ENCODE peak calls at places on chromosome 5, in four cellular contexts. One of them, this sample, is unnamed.
A peak's percentile ranks its signal among the peaks of the same experiment; 100 is the strongest.

GRCh38 chr5:87327998-87328397 is 60.3 kb downstream of the RASA1 start:
- DNase-seq in K562: no peak
- DNase-seq in A549: no peak
- DNase-seq in GM12878: no peak
- DNase-seq in this sample: no peak

GRCh38 chr5:567664-568060 is 43.4 kb upstream of the SLC9A3 start:
- DNase-seq in K562: no peak
- DNase-seq in A549: no peak
- DNase-seq in GM12878: no peak
- DNase-seq in this sample: no peak

GRCh38 chr5:35048910-35049309 is 1.2 kb upstream of the AGXT2 start:
- DNase-seq in K562: no peak
- DNase-seq in A549: no peak
- DNase-seq in GM12878: no peak
- DNase-seq in this sample: no peak

GRCh38 chr5:149550267-149550582 is 1.0 kb downstream of the CSNK1A1 start:
- DNase-seq in K562: no peak
- DNase-seq in A549: no peak
- DNase-seq in GM12878: no peak
- DNase-seq in this sample: no peak

GRCh38 chr5:1670342-1670741 is 129.3 kb downstream of the MRPL36 start:
- DNase-seq in K562: no peak
- DNase-seq in A549: no peak
- DNase-seq in GM12878: no peak
- DNase-seq in this sample: no peak

GRCh38 chr5:136191304-136192014 is 1.5 kb downstream of the SMIM32 start:
- DNase-seq in K562: no peak
- DNase-seq in A549: no peak
- DNase-seq in GM12878: no peak
- DNase-seq in this sample: peak; percentile 24

GRCh38 chr5:90056911-90057705 is 352.4 kb downstream of the CETN3 start:
- DNase-seq in A549: no peak
- DNase-seq in GM12878: no peak
- DNase-seq in K562: no peak
- DNase-seq in this sample: no peak

GRCh38 chr5:90434116-90434714 is 24.7 kb upstream of the CETN3 start:
- DNase-seq in A549: no peak
- DNase-seq in K562: peak; percentile 39
- DNase-seq in GM12878: no peak
- DNase-seq in this sample: peak; percentile 25

GRCh38 chr5:39447059-39447458 is 22.3 kb upstream of the DAB2 start:
- DNase-seq in GM12878: no peak
- DNase-seq in K562: no peak
- DNase-seq in A549: no peak
- DNase-seq in this sample: no peak

GRCh38 chr5:178548751-178549150 is 41.4 kb downstream of the COL23A1 start:
- DNase-seq in GM12878: no peak
- DNase-seq in A549: no peak
- DNase-seq in K562: no peak
- DNase-seq in this sample: no peak

GRCh38 chr5:172885594-172886340 is 51.7 kb downstream of the ERGIC1 start:
- DNase-seq in K562: no peak
- DNase-seq in GM12878: no peak
- DNase-seq in A549: no peak
- DNase-seq in this sample: no peak

GRCh38 chr5:114184006-114184405 is 177.9 kb upstream of the KCNN2 start:
- DNase-seq in K562: no peak
- DNase-seq in A549: no peak
- DNase-seq in GM12878: no peak
- DNase-seq in this sample: no peak

GRCh38 chr5:132019857-132020555 is 8.5 kb upstream of the ACSL6 start:
- DNase-seq in K562: no peak
- DNase-seq in A549: no peak
- DNase-seq in GM12878: peak; percentile 76
- DNase-seq in this sample: no peak

GRCh38 chr5:171310816-171311697 is 2.0 kb downstream of the TLX3 start:
- DNase-seq in A549: no peak
- DNase-seq in GM12878: no peak
- DNase-seq in K562: no peak
- DNase-seq in this sample: no peak

GRCh38 chr5:60852940-60853339 is 8.9 kb upstream of the ELOVL7 start:
- DNase-seq in A549: no peak
- DNase-seq in GM12878: no peak
- DNase-seq in K562: peak; percentile 29
- DNase-seq in this sample: no peak

GRCh38 chr5:151020304-151021031 is at the start of gene GPX3:
- DNase-seq in GM12878: no peak
- DNase-seq in K562: no peak
- DNase-seq in A549: peak; percentile 77
- DNase-seq in this sample: peak; percentile 92

GRCh38 chr5:130652178-130652577 is 512.9 kb downstream of the HINT1 start:
- DNase-seq in GM12878: no peak
- DNase-seq in A549: peak; percentile 14
- DNase-seq in K562: no peak
- DNase-seq in this sample: no peak

GRCh38 chr5:36575367-36575781 is 31.0 kb upstream of the SLC1A3 start:
- DNase-seq in A549: no peak
- DNase-seq in GM12878: no peak
- DNase-seq in K562: no peak
- DNase-seq in this sample: no peak

GRCh38 chr5:158140120-158140778 is 281.3 kb upstream of the CLINT1 start:
- DNase-seq in K562: no peak
- DNase-seq in GM12878: no peak
- DNase-seq in A549: no peak
- DNase-seq in this sample: no peak

GRCh38 chr5:173645437-173645807 is 29.0 kb upstream of the BOD1 start:
- DNase-seq in A549: no peak
- DNase-seq in GM12878: no peak
- DNase-seq in K562: no peak
- DNase-seq in this sample: no peak

DNA sequence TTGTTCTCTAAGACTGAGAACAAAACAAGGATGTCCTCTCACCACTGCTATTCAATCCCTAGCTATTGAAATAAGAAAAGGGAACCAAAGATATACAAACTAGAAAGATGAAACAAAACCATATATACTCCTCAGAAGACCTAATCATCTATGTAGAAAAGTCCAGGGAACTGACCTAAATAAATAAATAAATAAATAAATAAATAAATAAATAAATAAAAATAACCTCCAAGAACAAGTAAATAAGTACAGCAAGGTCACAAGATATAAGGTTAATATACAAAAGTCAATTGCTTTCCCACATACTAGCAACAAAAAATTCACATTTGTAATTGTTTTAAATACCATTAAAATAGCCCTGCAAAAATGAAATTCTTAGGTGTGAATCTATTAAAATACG is 54.6 kb downstream of the DTWD2 start:
- DNase-seq in K562: no peak
- DNase-seq in GM12878: no peak
- DNase-seq in A549: no peak
- DNase-seq in this sample: no peak
- TF ChIP-seq REST in K562: no peak
- TF ChIP-seq REST in GM12878: no peak
- TF ChIP-seq REST in A549: no peak
- TF ChIP-seq REST in this sample: no peak

DNA sequence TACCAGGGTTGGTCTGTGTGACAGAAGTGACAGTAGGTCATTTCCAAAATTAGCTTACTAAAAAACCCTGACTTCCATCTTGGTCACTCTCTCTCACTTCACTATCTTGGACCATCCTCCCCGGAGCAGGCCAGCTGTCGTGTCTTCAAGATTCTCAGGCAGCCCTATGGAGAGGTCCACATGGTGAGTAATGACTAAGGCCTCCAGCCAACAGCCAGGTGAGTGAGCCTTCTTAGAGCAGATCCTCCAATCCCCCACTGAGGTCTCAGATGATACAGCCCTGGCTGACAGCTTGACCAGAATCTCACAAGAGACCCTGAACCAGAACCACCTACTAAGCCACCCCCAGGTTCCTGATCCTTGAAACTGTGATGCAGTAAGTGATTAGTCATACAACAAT is 92.0 kb downstream of the DCP2 start:
- DNase-seq in K562: no peak
- DNase-seq in A549: no peak
- DNase-seq in GM12878: no peak
- DNase-seq in this sample: no peak
- TF ChIP-seq RFX5 in K562: no peak
- TF ChIP-seq RFX5 in A549: no peak
- TF ChIP-seq RFX5 in GM12878: no peak
- TF ChIP-seq RFX5 in this sample: no peak

GRCh38 chr5:42108468-42108867 is 183.4 kb downstream of the FBXO4 start:
- DNase-seq in GM12878: no peak
- DNase-seq in A549: no peak
- DNase-seq in K562: no peak
- DNase-seq in this sample: no peak
- TF ChIP-seq REST in GM12878: no peak
- TF ChIP-seq REST in A549: no peak
- TF ChIP-seq REST in K562: no peak
- TF ChIP-seq REST in this sample: no peak

GRCh38 chr5:59503223-59503622 is 390.3 kb downstream of the PDE4D start:
- DNase-seq in K562: no peak
- DNase-seq in A549: peak; percentile 36
- DNase-seq in GM12878: no peak
- DNase-seq in this sample: peak; percentile 12

DNA sequence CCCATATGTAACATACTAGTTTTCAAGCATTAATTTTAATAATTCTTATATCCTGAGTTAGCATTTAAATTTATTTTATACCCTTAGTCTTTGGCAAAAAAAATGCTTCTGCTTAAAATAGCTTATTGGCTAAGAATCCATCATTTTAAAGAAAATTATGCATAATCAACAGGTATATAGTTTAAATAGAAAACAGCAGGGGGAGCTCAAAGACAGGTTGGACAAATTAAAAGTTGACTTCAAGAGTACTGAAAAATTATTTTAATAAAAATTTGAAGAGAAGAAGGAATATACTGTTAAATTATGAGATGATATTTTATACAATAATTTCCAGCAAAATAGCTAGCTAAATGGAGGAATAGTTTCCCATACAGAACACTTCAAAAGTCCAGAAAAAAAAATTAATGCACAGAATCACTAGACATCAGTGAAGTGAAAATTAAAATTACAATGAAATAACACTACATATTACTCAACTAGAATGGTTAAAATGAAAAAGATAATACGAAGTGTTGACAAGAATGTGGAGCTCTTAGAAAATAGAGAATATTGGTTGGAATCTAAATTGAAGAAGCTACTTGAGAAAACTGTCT is 387.1 kb downstream of the PDE4D start:
- DNase-seq in GM12878: no peak
- DNase-seq in A549: no peak
- DNase-seq in K562: no peak
- DNase-seq in this sample: no peak
- TF ChIP-seq RFX5 in GM12878: no peak
- TF ChIP-seq RFX5 in A549: no peak
- TF ChIP-seq RFX5 in K562: no peak
- TF ChIP-seq RFX5 in this sample: no peak

GRCh38 chr5:168186289-168187074 is 105.0 kb upstream of the WWC1 start:
- DNase-seq in GM12878: no peak
- DNase-seq in A549: no peak
- DNase-seq in K562: no peak
- DNase-seq in this sample: no peak
- TF ChIP-seq REST in GM12878: no peak
- TF ChIP-seq REST in A549: no peak
- TF ChIP-seq REST in K562: no peak
- TF ChIP-seq REST in this sample: no peak

GRCh38 chr5:6767481-6768063 is 54.3 kb downstream of the TENT4A start:
- DNase-seq in GM12878: no peak
- DNase-seq in A549: no peak
- DNase-seq in K562: no peak
- DNase-seq in this sample: no peak

GRCh38 chr5:6765612-6766525 is 52.6 kb downstream of the TENT4A start:
- DNase-seq in K562: peak; percentile 84
- DNase-seq in A549: peak; percentile 91
- DNase-seq in GM12878: peak; percentile 31
- DNase-seq in this sample: peak; percentile 88

GRCh38 chr5:6768590-6769230 is 55.5 kb downstream of the TENT4A start:
- DNase-seq in GM12878: no peak
- DNase-seq in A549: no peak
- DNase-seq in K562: peak; percentile 50
- DNase-seq in this sample: no peak

GRCh38 chr5:6763191-6763590 is 50.0 kb downstream of the TENT4A start:
- DNase-seq in A549: no peak
- DNase-seq in GM12878: no peak
- DNase-seq in K562: no peak
- DNase-seq in this sample: no peak

DNA sequence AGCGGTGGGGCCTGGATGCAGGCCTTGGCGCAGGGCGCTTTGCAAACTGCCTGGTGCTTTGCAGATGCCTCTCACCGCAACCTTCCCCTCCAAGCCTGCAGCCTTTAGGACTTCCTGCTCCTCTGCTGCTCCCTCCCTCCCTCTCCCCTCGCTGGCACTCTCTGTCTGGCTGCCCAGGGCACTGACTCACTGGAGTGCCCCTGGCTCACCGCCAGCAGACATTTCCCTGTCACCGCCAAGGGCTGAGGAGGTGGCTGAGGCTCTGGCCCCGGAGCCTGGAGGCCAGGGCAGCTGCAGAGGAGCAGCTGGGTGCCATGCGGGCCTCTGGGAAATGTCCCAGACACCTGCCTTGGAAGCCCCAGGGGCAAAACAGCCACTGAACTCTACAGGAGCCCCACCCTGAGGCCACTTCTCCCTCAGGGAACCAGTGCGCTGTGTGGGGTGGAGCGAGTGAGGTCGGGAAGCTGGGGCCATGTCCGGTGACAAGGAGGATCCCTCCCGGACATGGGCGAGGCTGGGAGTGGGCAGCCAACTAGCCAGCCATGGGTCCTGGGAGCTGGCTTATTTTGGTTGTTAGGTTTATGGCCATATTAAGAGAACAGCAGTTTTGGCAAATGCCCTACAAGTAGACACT is 53.4 kb downstream of the TENT4A start:
- DNase-seq in GM12878: no peak
- DNase-seq in A549: peak; percentile 96
- DNase-seq in K562: no peak
- DNase-seq in this sample: peak; percentile 89
- TF ChIP-seq RFX5 in GM12878: no peak
- TF ChIP-seq RFX5 in A549: peak; percentile 16
- TF ChIP-seq RFX5 in K562: no peak
- TF ChIP-seq RFX5 in this sample: no peak

DNA sequence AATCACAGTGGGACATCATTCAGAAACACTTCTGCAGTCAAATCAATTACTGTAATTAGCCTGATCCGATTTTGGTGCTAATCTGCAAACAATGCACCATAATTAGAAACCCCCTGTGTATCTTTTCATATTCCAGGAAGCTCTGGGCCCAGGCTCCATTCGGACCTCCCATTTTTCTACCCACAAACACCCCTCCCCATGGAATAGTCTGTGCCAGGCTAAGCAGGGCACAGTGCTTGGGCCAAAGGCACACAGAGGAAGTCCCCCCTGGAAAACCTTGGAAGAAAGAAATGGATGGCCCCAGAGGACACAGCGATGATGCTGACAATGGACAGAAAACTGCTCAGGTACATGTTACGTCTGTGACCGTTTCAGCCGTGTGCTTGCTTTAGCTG is 129.1 kb upstream of the PANK3 start:
- DNase-seq in A549: no peak
- DNase-seq in GM12878: no peak
- DNase-seq in K562: no peak
- DNase-seq in this sample: no peak
- TF ChIP-seq REST in A549: no peak
- TF ChIP-seq REST in GM12878: no peak
- TF ChIP-seq REST in K562: no peak
- TF ChIP-seq REST in this sample: no peak